ENCODE peak calls at places on chromosomes 13 and 19, in four cellular contexts. L is fibroblast of lung, N is neural progenitor cell, O is lung. G is an unnamed sample.

GRCh38 chr19:13077233-13077632 is 25.4 kb downstream of the LYL1 start:
- DNase-seq in L (no peak), N (no peak), O (no peak), G (no peak)

GRCh38 chr19:38650911-38651584 is 3.6 kb downstream of the ACTN4 start:
- DNase-seq in O (peak; percentile 43), L (peak; percentile 93), N (no peak), G (peak; percentile 62)

GRCh38 chr13:39942901-39943273 is 287.4 kb downstream of the COG6 start:
- DNase-seq in O (peak; percentile 60), N (peak; percentile 88), L (peak; percentile 79), G (no peak)

GRCh38 chr13:67299731-67300130 is 69.6 kb upstream of the PCDH9 start:
- DNase-seq in L (peak; percentile 66), O (no peak), N (no peak), G (no peak)

GRCh38 chr19:29813665-29814064 is 1.9 kb downstream of the CCNE1 start:
- DNase-seq in O (no peak), N (no peak), L (no peak), G (no peak)

GRCh38 chr13:107035186-107035585 is 467.2 kb upstream of the ARGLU1 start:
- DNase-seq in O (no peak), L (peak; percentile 14), N (no peak), G (no peak)

GRCh38 chr19:40467007-40467565 is 285 bp downstream of the SPTBN4 start:
- DNase-seq in O (no peak), N (peak; percentile 53), L (no peak), G (peak; percentile 71)

GRCh38 chr19:58182989-58183821 is at the start of gene ZNF274:
- DNase-seq in L (peak; percentile 89), N (peak; percentile 98), O (peak; percentile 94), G (peak; percentile 96)

GRCh38 chr19:38452430-38453366 is 19.2 kb downstream of the RYR1 start:
- DNase-seq in O (no peak), L (no peak), N (peak; percentile 72), G (no peak)

GRCh38 chr13:50080158-50080855 is 65.1 kb downstream of the KCNRG start:
- DNase-seq in L (peak; percentile 50), O (no peak), N (peak; percentile 41), G (no peak)

GRCh38 chr19:33552928-33553279 is 31.3 kb upstream of the PEPD start:
- DNase-seq in O (no peak), L (no peak), N (no peak), G (no peak)

GRCh38 chr19:39218230-39219007 is 14.4 kb upstream of the SYCN start:
- DNase-seq in O (no peak), N (no peak), L (no peak), G (no peak)

GRCh38 chr19:46481187-46481586 is 9.8 kb upstream of the PNMA8A start:
- DNase-seq in O (no peak), L (peak; percentile 69), N (no peak), G (no peak)

GRCh38 chr13:80469105-80469840 is 128.3 kb upstream of the SPRY2 start:
- DNase-seq in N (no peak), L (no peak), O (no peak), G (no peak)

GRCh38 chr13:88005188-88005587 is 334.0 kb downstream of the SLITRK5 start:
- DNase-seq in L (no peak), N (no peak), O (no peak), G (no peak)

GRCh38 chr13:103222683-103223082 is 156.5 kb upstream of the SLC10A2 start:
- DNase-seq in L (no peak), N (no peak), O (no peak), G (no peak)

GRCh38 chr19:14515501-14516047 is 2.6 kb downstream of the DNAJB1 start:
- DNase-seq in L (no peak), O (no peak), N (no peak), G (peak; percentile 63)

GRCh38 chr19:7924241-7924640 is 1.7 kb downstream of the CTXN1 start:
- DNase-seq in O (no peak), L (no peak), N (no peak), G (no peak)

GRCh38 chr19:45152504-45153338 is 8.1 kb downstream of the NKPD1 start:
- DNase-seq in L (peak; percentile 54), N (peak; percentile 85), O (no peak), G (peak; percentile 50)

GRCh38 chr19:56309511-56310185 is 5.0 kb downstream of the ZSCAN5A start:
- DNase-seq in O (peak; percentile 49), N (peak; percentile 71), L (peak; percentile 8), G (no peak)

GRCh38 chr19:7658219-7658686 is 10.6 kb upstream of the RETN start:
- DNase-seq in N (peak; percentile 54), O (no peak), L (no peak), G (no peak)

GRCh38 chr19:14563989-14564650 is 7.7 kb downstream of the NDUFB7 start:
- DNase-seq in L (no peak), N (peak; percentile 71), O (no peak), G (no peak)

GRCh38 chr19:41407271-41407670 is 9.7 kb downstream of the BCKDHA start:
- DNase-seq in N (peak; percentile 48), L (peak; percentile 44), O (no peak), G (no peak)

GRCh38 chr19:33431986-33432385 is 58.5 kb downstream of the CEBPG start:
- DNase-seq in O (no peak), L (no peak), N (no peak), G (no peak)

GRCh38 chr19:55212447-55212846 is 3.1 kb upstream of the PTPRH start:
- DNase-seq in O (no peak), L (no peak), N (no peak), G (no peak)

GRCh38 chr13:89748716-89749115 is 1598.8 kb upstream of the MIR17HG start:
- DNase-seq in N (no peak), L (peak; percentile 17), O (no peak), G (no peak)

GRCh38 chr13:31909889-31910551 is 121.6 kb upstream of the FRY start:
- DNase-seq in L (peak; percentile 41), O (peak; percentile 55), N (peak; percentile 75), G (peak; percentile 43)

GRCh38 chr19:35061583-35062373 is 20.3 kb downstream of the HPN start:
- DNase-seq in N (no peak), O (no peak), L (peak; percentile 23), G (no peak)

GRCh38 chr13:58081301-58081820 is 449.8 kb downstream of the PCDH17 start:
- DNase-seq in N (no peak), L (no peak), O (no peak), G (no peak)

GRCh38 chr13:21310220-21310619 is 133.8 kb downstream of the MRPL57 start:
- DNase-seq in N (no peak), L (peak; percentile 64), O (no peak), G (no peak)

GRCh38 chr13:28609381-28609780 is 49.5 kb upstream of the POMP start:
- DNase-seq in O (no peak), L (no peak), N (no peak), G (no peak)

GRCh38 chr13:28611654-28612131 is 47.2 kb upstream of the POMP start:
- DNase-seq in N (no peak), L (peak; percentile 3), O (no peak), G (no peak)

GRCh38 chr13:28611021-28611420 is 47.9 kb upstream of the POMP start:
- DNase-seq in L (peak; percentile 4), O (no peak), N (no peak), G (no peak)

GRCh38 chr13:28609936-28610335 is 49.0 kb upstream of the POMP start:
- DNase-seq in L (peak; percentile 48), O (no peak), N (no peak), G (no peak)

GRCh38 chr13:28613562-28613961 is 45.4 kb upstream of the POMP start:
- DNase-seq in O (no peak), N (no peak), L (no peak), G (no peak)
- H3K4me1 ChIP-seq in O (no peaks in the 10 kb centered on the region), N (no peaks in the 10 kb centered on the region), L (no peaks in the 10 kb centered on the region), G (no peaks in the 10 kb centered on the region)

GRCh38 chr19:5691930-5692784 is 2.1 kb downstream of the RPL36 start:
- DNase-seq in O (no peak), L (no peak), N (no peak), G (no peak)

GRCh38 chr19:5694167-5694951 is 4.3 kb downstream of the RPL36 start:
- DNase-seq in N (no peak), O (no peak), L (no peak), G (no peak)

GRCh38 chr19:5692785-5693194 is 2.7 kb downstream of the RPL36 start:
- DNase-seq in O (no peak), N (no peak), L (no peak), G (no peak)

GRCh38 chr19:5694952-5695648 is 5.0 kb downstream of the RPL36 start:
- DNase-seq in L (no peak), O (no peak), N (no peak), G (peak; percentile 39)

DNA sequence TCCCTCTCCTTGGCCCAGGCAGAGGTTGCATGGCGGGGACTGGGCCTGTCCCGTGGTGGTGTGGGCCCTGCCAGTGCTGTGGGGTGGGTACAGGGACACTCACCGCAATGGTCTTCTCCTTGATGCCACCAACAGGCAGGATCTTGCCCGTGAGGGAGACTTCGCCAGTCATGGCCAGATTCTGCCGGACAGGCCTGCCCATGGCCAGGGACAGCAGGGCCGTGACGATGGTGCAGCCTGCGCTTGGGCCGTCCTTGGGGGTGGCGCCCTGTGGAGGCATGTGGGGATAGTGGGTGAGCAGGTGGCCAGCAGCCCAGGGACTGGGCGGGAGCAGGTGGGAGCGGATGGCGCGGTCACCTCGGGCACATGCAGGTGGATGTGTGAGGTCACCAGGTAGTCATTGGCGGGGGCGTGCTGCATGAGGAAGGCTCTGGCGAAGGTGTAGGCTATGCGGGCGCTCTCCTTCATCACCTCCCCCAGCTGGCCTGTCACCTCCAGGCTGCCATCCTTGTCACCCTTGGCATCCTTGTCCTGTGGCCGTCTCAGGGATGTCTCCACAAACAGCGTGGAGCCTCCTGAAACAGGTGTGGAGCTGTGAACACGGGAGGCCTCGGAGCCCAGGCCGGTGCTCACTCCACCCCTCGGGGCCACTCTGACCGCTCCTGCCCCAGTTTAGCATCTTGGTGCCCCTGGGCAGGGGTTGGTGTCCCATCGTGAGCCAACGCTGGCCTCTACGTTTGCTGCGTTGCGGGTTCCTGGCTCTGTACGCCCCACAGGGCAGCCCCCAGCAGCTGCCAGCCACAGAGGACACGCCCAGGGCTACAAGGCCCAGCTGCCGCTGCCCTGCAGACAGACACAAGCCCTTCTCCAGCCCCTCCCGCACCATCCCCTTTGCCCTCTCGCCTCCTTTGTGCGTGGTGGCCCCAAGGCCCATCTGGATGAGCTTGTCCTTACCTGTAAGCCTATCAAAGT is 3.4 kb downstream of the RPL36 start:
- DNase-seq in N (no peak), O (no peak), L (no peak), G (no peak)
- H3K27ac ChIP-seq in N (no peak overlapping the region), O (no peak overlapping the region), L (no peak overlapping the region), G (no peak overlapping the region)

DNA sequence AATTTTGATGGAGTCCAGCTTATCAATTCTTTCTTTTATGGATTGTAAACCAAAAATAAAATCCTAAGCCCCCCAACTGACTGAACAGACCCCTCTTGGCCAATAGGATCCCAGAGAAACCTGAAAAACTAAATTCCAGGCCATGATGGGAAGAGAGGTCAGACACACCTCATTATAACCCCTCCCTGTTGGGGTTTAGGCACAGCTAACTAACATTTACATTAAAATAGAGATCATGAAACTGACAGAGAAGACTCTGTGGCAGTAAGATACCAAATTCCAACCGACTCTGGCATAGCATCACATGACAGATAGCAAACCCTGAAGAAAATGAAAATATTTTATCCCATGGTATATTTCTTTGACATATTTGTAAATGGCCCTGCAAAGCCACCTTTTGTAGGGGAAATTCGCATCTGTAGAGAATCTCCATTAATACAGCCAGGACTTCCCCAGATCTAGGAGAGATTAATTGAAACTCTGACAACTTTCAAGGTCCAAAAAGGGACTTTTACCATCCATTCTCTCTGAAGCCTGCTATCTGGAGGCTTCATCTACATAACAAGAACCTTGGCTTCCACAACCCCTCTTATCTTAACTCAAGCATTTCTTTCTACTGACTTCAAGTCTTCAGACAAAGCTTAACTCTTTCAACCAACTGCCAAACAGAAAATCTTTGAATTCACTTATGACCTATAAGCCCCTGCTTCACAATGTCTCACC is 27.0 kb upstream of the GAS6 start:
- DNase-seq in N (no peak), L (no peak), O (no peak), G (no peak)
- H3K4me3 ChIP-seq in N (no peak overlapping the region), L (no peak overlapping the region), O (no peak overlapping the region), G (no peak overlapping the region)

GRCh38 chr19:18110833-18111232 is 13.3 kb downstream of the MAST3 start:
- DNase-seq in N (no peak), L (no peak), O (peak; percentile 62), G (no peak)
- H3K4me1 ChIP-seq in N (no peaks in the 10 kb centered on the region), L (peaks cover 5% of the 10 kb centered on the region), O (no peaks in the 10 kb centered on the region), G (peaks cover 3% of the 10 kb centered on the region)